ENCODE peak calls at places on chromosome 22, in four cellular contexts. Y is anterior cingulate cortex, O is HCT116, Z is stromal cell of bone marrow. M is an unnamed sample.

GRCh38 chr22:45317551-45318167 is 7.9 kb downstream of the FAM118A start:
- DNase-seq in Y (no peak), O (no peak), Z (peak), M (peak)

GRCh38 chr22:42416671-42417230 is 15.5 kb downstream of the NFAM1 start:
- DNase-seq in O (no peak), Y (no peak), Z (no peak), M (no peak)

GRCh38 chr22:31291403-31291715 is 929 bp downstream of the PIK3IP1 start:
- DNase-seq in O (no peak), Z (no peak), Y (no peak), M (no peak)

GRCh38 chr22:26553056-26553752 is 36.7 kb downstream of the TPST2 start:
- DNase-seq in O (no peak), Z (peak), Y (no peak), M (peak)

GRCh38 chr22:37219534-37219933 is 7.3 kb upstream of the SSTR3 start:
- DNase-seq in Z (no peak), Y (no peak), O (no peak), M (no peak)

GRCh38 chr22:35838849-35839646 is 121.4 kb downstream of the APOL5 start:
- DNase-seq in Z (peak), Y (no peak), O (peak), M (peak)

GRCh38 chr22:22810018-22810427 is 77.6 kb upstream of the IGLL5 start:
- DNase-seq in Z (no peak), Y (no peak), O (peak), M (no peak)

GRCh38 chr22:27262371-27262770 is 539.2 kb downstream of the MN1 start:
- DNase-seq in Y (no peak), Z (no peak), O (no peak), M (no peak)

GRCh38 chr22:50678218-50678650 is 5.6 kb downstream of the SHANK3 start:
- DNase-seq in Y (no peak), O (no peak), Z (no peak), M (no peak)